ENCODE peak calls at places on chromosomes 5 and 9, in seven cellular contexts. Y is HCT116, K is Peyer's patch, M is breast epithelium, R is spleen, W is suprapubic skin, B is stomach. Q is an unnamed sample. For H3K4me1, the result is how much of the 10 kb centered on the place peaks cover.

GRCh38 chr5:14914603-14915277 is 43.2 kb upstream of the ANKH start:
- DNase-seq in Y (no peak), K (no peak), M (no peak), R (no peak), W (no peak), B (no peak), Q (no peak)

GRCh38 chr5:32712463-32713395 is 1.6 kb downstream of the NPR3 start:
- DNase-seq in Y (no peak), K (no peak), M (no peak), R (no peak), W (no peak), B (no peak), Q (no peak)

GRCh38 chr9:93771276-93771675 is 183.9 kb downstream of the BARX1 start:
- DNase-seq in Y (no peak), K (no peak), M (no peak), R (no peak), W (no peak), B (no peak), Q (no peak)

GRCh38 chr9:15501179-15501578 is 9.6 kb downstream of the PSIP1 start:
- DNase-seq in Y (no peak), K (no peak), M (no peak), R (no peak), W (no peak), B (no peak), Q (no peak)

GRCh38 chr5:149011731-149012130 is 51.1 kb downstream of the SH3TC2 start:
- DNase-seq in Y (no peak), K (no peak), M (no peak), R (no peak), W (no peak), B (no peak), Q (no peak)

GRCh38 chr9:136757751-136758140 is 297 bp downstream of the LCN8 start:
- DNase-seq in Y (no peak), K (no peak), M (no peak), R (peak), W (no peak), B (no peak), Q (no peak)

GRCh38 chr5:122896598-122897282 is 51.3 kb downstream of the SNX24 start:
- DNase-seq in Y (peak), K (no peak), M (no peak), R (no peak), W (no peak), B (no peak), Q (no peak)

GRCh38 chr5:4230905-4231561 is 635.4 kb downstream of the IRX1 start:
- DNase-seq in Y (no peak), K (no peak), M (no peak), R (no peak), W (no peak), B (no peak), Q (no peak)

GRCh38 chr9:35791321-35791921 is at the start of gene NPR2:
- DNase-seq in Y (no peak), K (no peak), M (no peak), R (no peak), W (peak), B (no peak), Q (no peak)

GRCh38 chr9:116692619-116693018 is 5.5 kb downstream of the TRIM32 start:
- DNase-seq in Y (no peak), K (no peak), M (no peak), R (no peak), W (no peak), B (no peak), Q (no peak)

GRCh38 chr5:105740242-105740641 is 1930.5 kb downstream of the EFNA5 start:
- DNase-seq in Y (no peak), K (no peak), M (no peak), R (no peak), W (no peak), B (no peak), Q (no peak)

GRCh38 chr5:142602720-142603245 is 83.1 kb downstream of the FGF1 start:
- DNase-seq in Y (peak), K (no peak), M (no peak), R (no peak), W (no peak), B (no peak), Q (no peak)

GRCh38 chr9:95116002-95116819 is 201.3 kb downstream of the FANCC start:
- DNase-seq in Y (no peak), K (no peak), M (no peak), R (no peak), W (no peak), B (peak), Q (no peak)

GRCh38 chr9:74107692-74108091 is 389.4 kb upstream of the RORB start:
- DNase-seq in Y (no peak), K (no peak), M (no peak), R (no peak), W (no peak), B (no peak), Q (no peak)

GRCh38 chr9:20499013-20499412 is 123.3 kb downstream of the MLLT3 start:
- DNase-seq in Y (no peak), K (no peak), M (no peak), R (no peak), W (no peak), B (no peak), Q (no peak)
- TF ChIP-seq CTCF in Y (no peak), K (no peak), M (no peak), R (no peak), W (no peak), B (no peak), Q (no peak)

GRCh38 chr5:178147406-178147805 is 6.3 kb downstream of the NHP2 start:
- DNase-seq in Y (no peak), K (no peak), M (no peak), R (peak), W (no peak), B (no peak), Q (no peak)

GRCh38 chr5:178149199-178149932 is 4.3 kb downstream of the NHP2 start:
- DNase-seq in Y (no peak), K (no peak), M (no peak), R (peak), W (no peak), B (no peak), Q (no peak)

GRCh38 chr5:178153530-178154340 is at the start of gene NHP2:
- DNase-seq in Y (peak), K (peak), M (peak), R (peak), W (peak), B (peak), Q (no peak)

GRCh38 chr5:178152491-178153444 is 917 bp downstream of the NHP2 start:
- DNase-seq in Y (no peak), K (no peak), M (no peak), R (peak), W (no peak), B (no peak), Q (no peak)

GRCh38 chr5:178150977-178151734 is 2.5 kb downstream of the NHP2 start:
- DNase-seq in Y (no peak), K (no peak), M (no peak), R (peak), W (no peak), B (no peak), Q (no peak)
- H3K4me1 ChIP-seq in Y (under half), K (under half), M (under half), R (under half), W (under half), B (under half), Q (under half)

DNA sequence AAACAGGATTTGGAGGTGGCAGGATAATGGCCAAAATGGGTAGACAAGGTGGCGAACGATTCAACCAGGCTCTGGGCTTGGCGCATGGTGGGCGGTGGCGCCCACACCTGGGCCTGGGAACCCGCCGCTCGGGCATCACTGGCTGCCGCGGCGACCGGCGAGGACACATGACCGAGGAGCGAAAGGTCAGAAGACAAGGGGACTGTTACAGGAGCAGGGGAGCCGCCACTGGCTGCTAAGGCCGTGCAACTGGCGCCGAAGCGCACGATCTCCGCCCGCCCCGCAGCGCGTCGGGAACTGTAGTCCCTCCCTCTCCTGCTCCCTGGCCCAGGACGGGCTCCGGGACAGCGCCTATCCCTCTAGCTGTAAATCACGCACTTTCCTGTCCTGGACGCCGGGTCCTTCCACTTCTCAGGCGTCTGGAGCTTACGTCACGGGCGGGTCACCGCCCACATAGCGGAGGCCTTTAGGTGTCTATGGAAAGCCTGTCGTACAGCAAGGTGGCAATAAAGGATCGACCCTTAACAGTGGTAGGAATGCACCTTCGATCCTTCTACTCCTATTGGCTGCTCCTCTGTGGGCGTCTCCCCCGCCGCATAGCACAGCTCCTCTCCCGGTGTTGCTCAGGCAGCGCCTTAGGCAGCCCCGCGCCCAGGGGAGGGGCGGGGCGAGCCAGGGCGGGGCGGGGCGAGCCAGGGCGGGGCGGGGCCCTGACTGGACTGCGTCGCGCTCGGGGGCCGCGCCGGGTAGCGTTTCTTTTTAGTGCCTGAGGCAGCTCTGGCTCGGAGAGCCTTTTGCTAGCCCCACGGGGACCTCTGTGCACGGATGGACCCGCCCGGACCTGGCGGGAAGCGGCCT is at the start of gene ICE1:
- DNase-seq in Y (peak), K (peak), M (peak), R (peak), W (peak), B (peak), Q (peak)
- TF ChIP-seq POLR2A in Y (peak), K (peak), M (no peak), R (no peak), W (peak), B (peak), Q (no peak)

GRCh38 chr9:92385953-92386352 is 18.4 kb downstream of the OGN start:
- DNase-seq in Y (peak), K (no peak), M (no peak), R (no peak), W (no peak), B (no peak), Q (no peak)
- TF ChIP-seq CTCF in Y (no peak), K (no peak), M (no peak), R (no peak), W (no peak), B (no peak), Q (no peak)

Q was measured in vagina.